ENCODE peak calls at places on chromosomes 5 and 9, in five cellular contexts. G, X, D, A and P are unnamed samples.
A peak's percentile ranks its signal among the peaks of the same experiment; 100 is the strongest.

GRCh38 chr9:134496413-134497282 is 145.0 kb upstream of the COL5A1 start:
- DNase-seq in X (no peak), D (no peak), G (no peak), A (no peak), P (no peak)

GRCh38 chr9:137398561-137399468 is 24.1 kb downstream of the EXD3 start:
- DNase-seq in X (no peak), D (no peak), A (no peak), G (no peak), P (no peak)

GRCh38 chr5:131947445-131947844 is 2.0 kb upstream of the MEIKIN start:
- DNase-seq in G (no peak), D (no peak), X (no peak), A (no peak), P (no peak)

GRCh38 chr9:105418588-105419108 is 29.2 kb upstream of the FSD1L start:
- DNase-seq in A (no peak), G (no peak), D (no peak), X (no peak), P (no peak)

GRCh38 chr5:13692172-13692571 is 252.3 kb downstream of the DNAH5 start:
- DNase-seq in X (no peak), G (no peak), D (no peak), A (no peak), P (no peak)

GRCh38 chr9:134525841-134526797 is 115.5 kb upstream of the COL5A1 start:
- DNase-seq in D (no peak), X (no peak), A (no peak), G (no peak), P (no peak)

GRCh38 chr9:134209731-134210311 is 45.5 kb upstream of the RNU6ATAC start:
- DNase-seq in D (no peak), X (no peak), A (no peak), G (peak; percentile 4), P (no peak)

GRCh38 chr5:145668714-145669113 is 166.4 kb downstream of the PRELID2 start:
- DNase-seq in G (no peak), A (no peak), D (no peak), X (no peak), P (no peak)

GRCh38 chr9:106868565-106868964 is 5.6 kb downstream of the ZNF462 start:
- DNase-seq in D (no peak), A (no peak), G (no peak), X (no peak), P (no peak)

GRCh38 chr5:128163991-128164390 is 80.4 kb downstream of the SLC12A2 start:
- DNase-seq in D (no peak), G (no peak), A (no peak), X (no peak), P (no peak)

GRCh38 chr9:135618866-135619598 is 20.3 kb downstream of the GLT6D1 start:
- DNase-seq in X (no peak), D (no peak), A (no peak), G (peak; percentile 12), P (no peak)

GRCh38 chr9:116891438-116891837 is 204.3 kb downstream of the TRIM32 start:
- DNase-seq in G (no peak), D (no peak), X (no peak), A (no peak), P (no peak)

GRCh38 chr5:94276056-94276455 is 342.3 kb downstream of the KIAA0825 start:
- DNase-seq in D (no peak), G (no peak), A (no peak), X (no peak), P (no peak)

GRCh38 chr5:106414342-106414741 is 1256.4 kb downstream of the EFNA5 start:
- DNase-seq in G (no peak), A (no peak), D (no peak), X (no peak), P (no peak)

GRCh38 chr5:76862986-76863385 is 13.2 kb downstream of the S100Z start:
- DNase-seq in A (no peak), D (no peak), G (no peak), X (no peak), P (no peak)

GRCh38 chr5:68172314-68172713 is 43.2 kb upstream of the PIK3R1 start:
- DNase-seq in X (no peak), D (no peak), G (no peak), A (no peak), P (no peak)

GRCh38 chr9:106945727-106946690 is 83.0 kb downstream of the ZNF462 start:
- DNase-seq in D (no peak), X (no peak), A (no peak), G (no peak), P (no peak)

GRCh38 chr5:118115791-118116190 is 872.6 kb downstream of the DTWD2 start:
- DNase-seq in D (no peak), A (no peak), G (no peak), X (no peak), P (no peak)

GRCh38 chr9:105150991-105151685 is 93.3 kb upstream of the SLC44A1 start:
- DNase-seq in A (no peak), X (no peak), G (no peak), D (no peak), P (no peak)

GRCh38 chr5:128121679-128122078 is 38.1 kb downstream of the SLC12A2 start:
- DNase-seq in X (no peak), D (no peak), G (no peak), A (no peak), P (no peak)

GRCh38 chr9:116572095-116572748 is 114.9 kb upstream of the TRIM32 start:
- DNase-seq in A (peak; percentile 47), X (peak; percentile 46), G (peak; percentile 84), D (peak; percentile 92), P (peak; percentile 36)

GRCh38 chr5:149664083-149664482 is 66.0 kb upstream of the PPARGC1B start:
- DNase-seq in G (no peak), X (no peak), A (no peak), D (no peak), P (no peak)

GRCh38 chr9:16133556-16134227 is 580.8 kb downstream of the CCDC171 start:
- DNase-seq in X (no peak), D (peak; percentile 44), G (peak; percentile 51), A (peak; percentile 35), P (peak; percentile 20)

GRCh38 chr5:31280210-31280609 is 86.7 kb downstream of the CDH6 start:
- DNase-seq in X (no peak), A (no peak), D (no peak), G (no peak), P (no peak)

GRCh38 chr5:177049285-177049684 is 26.8 kb downstream of the ZNF346 start:
- DNase-seq in X (no peak), A (no peak), G (no peak), D (no peak), P (no peak)

GRCh38 chr5:114176356-114176755 is 185.5 kb upstream of the KCNN2 start:
- DNase-seq in D (no peak), G (no peak), X (no peak), A (no peak), P (no peak)

GRCh38 chr9:134455951-134456739 is 129.9 kb downstream of the RXRA start:
- DNase-seq in A (peak; percentile 64), X (no peak), G (peak; percentile 77), D (peak; percentile 52), P (no peak)

GRCh38 chr5:135065306-135066265 is 31.6 kb upstream of the PITX1 start:
- DNase-seq in D (no peak), G (no peak), X (no peak), A (no peak), P (no peak)
- TF ChIP-seq POLR2AphosphoS5 in D (no peak), G (no peak), X (no peak), A (no peak), P (no peak)

GRCh38 chr5:78667461-78668103 is 19.0 kb upstream of the LHFPL2 start:
- DNase-seq in G (no peak), X (no peak), D (no peak), A (no peak), P (no peak)
- TF ChIP-seq TAF1 in G (no peak), X (no peak), D (no peak), A (no peak), P (no peak)

GRCh38 chr9:98869866-98870265 is 62.4 kb downstream of the GALNT12 start:
- DNase-seq in A (no peak), G (no peak), X (no peak), D (no peak), P (no peak)

GRCh38 chr9:98867109-98867433 is 59.6 kb downstream of the GALNT12 start:
- DNase-seq in D (no peak), X (no peak), G (no peak), A (no peak), P (no peak)

GRCh38 chr9:98869078-98869745 is 61.7 kb downstream of the GALNT12 start:
- DNase-seq in D (no peak), X (no peak), A (no peak), G (no peak), P (no peak)

GRCh38 chr9:98866435-98867108 is 59.1 kb downstream of the GALNT12 start:
- DNase-seq in X (no peak), G (no peak), D (no peak), A (no peak), P (no peak)

GRCh38 chr9:98867434-98868168 is 60.1 kb downstream of the GALNT12 start:
- DNase-seq in A (no peak), D (peak; percentile 43), X (no peak), G (no peak), P (no peak)
- TF ChIP-seq POLR2AphosphoS5 in A (no peak), D (no peak), X (no peak), G (no peak), P (no peak)

DNA sequence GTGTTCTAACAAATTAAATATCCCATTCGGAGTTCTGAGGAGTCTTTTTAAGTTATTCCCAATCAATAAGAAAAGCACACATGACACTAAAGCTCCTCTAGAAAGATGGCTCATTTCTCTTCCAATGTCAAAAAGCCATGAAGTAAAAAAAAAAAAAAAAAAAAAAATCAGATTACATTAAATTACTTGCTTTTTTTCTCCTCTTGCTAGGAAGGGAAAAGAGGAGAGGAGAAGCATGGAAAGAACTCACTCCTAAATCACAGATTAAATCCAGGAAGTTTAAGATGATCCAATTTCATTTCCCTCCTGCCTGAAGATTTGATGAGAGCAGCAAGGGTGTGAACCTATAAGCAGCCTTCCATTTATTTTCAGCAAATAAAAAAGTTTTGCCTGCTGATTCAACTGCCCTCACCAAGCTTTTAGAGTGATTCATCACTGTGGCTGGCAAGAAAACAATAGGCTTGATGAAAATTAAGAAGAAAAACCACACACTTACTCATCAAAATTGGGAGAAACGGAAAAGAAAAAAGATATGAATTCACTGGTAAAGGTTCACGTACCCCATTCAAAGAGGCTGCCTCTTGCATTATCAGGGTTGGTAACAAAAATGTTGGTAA is 19.7 kb downstream of the MYO10 start:
- DNase-seq in G (no peak), A (no peak), X (no peak), D (no peak), P (no peak)
- TF ChIP-seq TAF1 in G (no peak), A (no peak), X (no peak), D (no peak), P (no peak)

DNA sequence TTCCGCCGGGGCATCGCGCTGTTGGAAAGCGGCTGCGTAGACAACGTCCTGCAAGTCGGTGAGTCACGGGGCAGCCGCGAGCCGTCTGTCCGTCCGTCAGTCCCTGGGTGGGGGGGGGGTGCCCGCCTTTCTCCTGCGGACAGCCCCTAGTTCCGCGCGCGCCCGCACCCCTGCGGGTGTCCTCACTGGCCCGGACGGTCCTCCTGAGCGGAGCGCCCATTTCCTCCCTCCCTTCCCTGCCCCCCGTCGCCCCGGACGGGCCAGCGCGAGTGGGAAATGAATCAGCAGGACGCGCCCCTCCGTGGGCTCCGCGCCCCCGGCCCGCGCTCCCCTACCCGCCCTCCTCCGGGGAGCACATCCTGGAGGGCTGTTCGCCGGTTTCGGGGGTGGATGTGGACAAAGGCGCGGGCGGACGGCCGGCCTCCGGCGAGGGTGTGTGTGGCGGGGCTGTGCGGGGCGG is 863 bp downstream of the ZSWIM6 start:
- DNase-seq in G (peak; percentile 76), X (no peak), A (peak; percentile 37), D (peak; percentile 42), P (peak; percentile 37)
- TF ChIP-seq POLR2AphosphoS5 in G (no peak), X (no peak), A (no peak), D (no peak), P (no peak)

GRCh38 chr5:171580506-171581265 is 161.2 kb downstream of the FGF18 start:
- DNase-seq in G (no peak), X (no peak), D (no peak), A (no peak), P (no peak)
- TF ChIP-seq TAF1 in G (no peak), X (no peak), D (no peak), A (no peak), P (no peak)